ENCODE peak calls at places on chromosomes 11 and 22, in eight cellular contexts. One of them, this sample, is unnamed.

GRCh38 chr11:44680982-44681597 is 45.7 kb upstream of the TSPAN18 start:
- DNase-seq in PC-3: peak; percentile 26
- DNase-seq in tibial nerve: no peak
- DNase-seq in kidney: no peak
- DNase-seq in NT2/D1: peak; percentile 39
- DNase-seq in upper lobe of right lung: no peak
- DNase-seq in lower lobe of right lung: no peak
- DNase-seq in vagina: no peak
- DNase-seq in this sample: peak; percentile 60

GRCh38 chr22:45769569-45770210 is 98.1 kb downstream of the ATXN10 start:
- DNase-seq in tibial nerve: no peak
- DNase-seq in NT2/D1: no peak
- DNase-seq in lower lobe of right lung: no peak
- DNase-seq in PC-3: no peak
- DNase-seq in upper lobe of right lung: no peak
- DNase-seq in vagina: no peak
- DNase-seq in kidney: no peak
- DNase-seq in this sample: no peak

GRCh38 chr11:12321217-12321937 is 56.0 kb upstream of the PARVA start:
- DNase-seq in tibial nerve: no peak
- DNase-seq in PC-3: no peak
- DNase-seq in lower lobe of right lung: no peak
- DNase-seq in vagina: no peak
- DNase-seq in NT2/D1: no peak
- DNase-seq in kidney: no peak
- DNase-seq in upper lobe of right lung: no peak
- DNase-seq in this sample: no peak

GRCh38 chr11:96207459-96208449 is 135.2 kb downstream of the MAML2 start:
- DNase-seq in vagina: no peak
- DNase-seq in PC-3: peak; percentile 92
- DNase-seq in NT2/D1: no peak
- DNase-seq in kidney: no peak
- DNase-seq in upper lobe of right lung: no peak
- DNase-seq in tibial nerve: no peak
- DNase-seq in lower lobe of right lung: no peak
- DNase-seq in this sample: peak; percentile 89

GRCh38 chr22:19723165-19723989 is at the start of gene GP1BB:
- DNase-seq in PC-3: peak; percentile 34
- DNase-seq in vagina: no peak
- DNase-seq in upper lobe of right lung: no peak
- DNase-seq in lower lobe of right lung: peak; percentile 61
- DNase-seq in kidney: no peak
- DNase-seq in NT2/D1: no peak
- DNase-seq in tibial nerve: no peak
- DNase-seq in this sample: no peak

GRCh38 chr11:86537541-86538222 is 134.7 kb downstream of the ME3 start:
- DNase-seq in NT2/D1: no peak
- DNase-seq in PC-3: no peak
- DNase-seq in upper lobe of right lung: no peak
- DNase-seq in lower lobe of right lung: no peak
- DNase-seq in tibial nerve: no peak
- DNase-seq in vagina: no peak
- DNase-seq in kidney: no peak
- DNase-seq in this sample: no peak

GRCh38 chr11:2777871-2778629 is 78.3 kb upstream of the KCNQ1OT1 start:
- DNase-seq in vagina: peak; percentile 84
- DNase-seq in NT2/D1: no peak
- DNase-seq in tibial nerve: no peak
- DNase-seq in upper lobe of right lung: peak; percentile 64
- DNase-seq in PC-3: no peak
- DNase-seq in lower lobe of right lung: peak; percentile 52
- DNase-seq in kidney: peak; percentile 72
- DNase-seq in this sample: no peak

GRCh38 chr22:37485714-37486223 is 415 bp downstream of the MFNG start:
- DNase-seq in NT2/D1: no peak
- DNase-seq in lower lobe of right lung: no peak
- DNase-seq in vagina: no peak
- DNase-seq in upper lobe of right lung: no peak
- DNase-seq in tibial nerve: no peak
- DNase-seq in PC-3: no peak
- DNase-seq in kidney: no peak
- DNase-seq in this sample: no peak

GRCh38 chr11:114219559-114220349 is 76.4 kb upstream of the NNMT start:
- DNase-seq in NT2/D1: no peak
- DNase-seq in lower lobe of right lung: no peak
- DNase-seq in upper lobe of right lung: no peak
- DNase-seq in tibial nerve: no peak
- DNase-seq in vagina: no peak
- DNase-seq in kidney: no peak
- DNase-seq in PC-3: no peak
- DNase-seq in this sample: no peak

DNA sequence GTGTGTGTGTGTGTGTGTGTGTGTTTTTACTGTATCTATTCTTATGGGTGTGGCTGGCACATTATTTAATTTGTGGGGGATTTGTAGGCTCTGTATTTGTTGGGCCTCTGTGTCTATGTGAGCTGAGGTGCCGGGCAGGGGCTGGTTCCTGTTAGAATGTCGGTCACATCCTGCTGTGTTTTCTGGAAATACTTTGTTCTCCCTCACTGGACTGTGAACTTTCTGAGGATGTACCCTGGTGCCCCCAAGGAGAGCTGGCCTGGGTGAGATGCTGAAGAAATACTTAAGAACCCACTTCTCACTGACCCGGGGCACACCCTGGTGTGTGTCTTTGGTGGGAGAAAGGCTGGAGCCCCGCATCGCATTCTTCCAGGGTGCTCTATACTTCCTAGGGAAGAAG is 28.6 kb downstream of the KIAA1671 start:
- DNase-seq in NT2/D1: no peak
- DNase-seq in vagina: no peak
- DNase-seq in tibial nerve: no peak
- DNase-seq in upper lobe of right lung: no peak
- DNase-seq in kidney: no peak
- DNase-seq in lower lobe of right lung: no peak
- DNase-seq in PC-3: no peak
- DNase-seq in this sample: no peak
- H3K4me1 ChIP-seq in NT2/D1: peaks cover 9% of the 10 kb centered on the region
- H3K4me1 ChIP-seq in vagina: peaks cover 46% of the 10 kb centered on the region
- H3K4me1 ChIP-seq in tibial nerve: peaks cover 90% of the 10 kb centered on the region
- H3K4me1 ChIP-seq in upper lobe of right lung: peaks cover 18% of the 10 kb centered on the region
- H3K4me1 ChIP-seq in kidney: peaks cover 9% of the 10 kb centered on the region
- H3K4me1 ChIP-seq in lower lobe of right lung: peaks cover 23% of the 10 kb centered on the region
- H3K4me1 ChIP-seq in PC-3: peaks cover 13% of the 10 kb centered on the region
- H3K4me1 ChIP-seq in this sample: peaks cover 33% of the 10 kb centered on the region

GRCh38 chr11:102168483-102168882 is 58.2 kb downstream of the YAP1 start:
- DNase-seq in tibial nerve: no peak
- DNase-seq in vagina: no peak
- DNase-seq in PC-3: peak; percentile 67
- DNase-seq in upper lobe of right lung: no peak
- DNase-seq in lower lobe of right lung: no peak
- DNase-seq in NT2/D1: no peak
- DNase-seq in kidney: no peak
- DNase-seq in this sample: peak; percentile 28
- H3K4me1 ChIP-seq in tibial nerve: peaks cover 22% of the 10 kb centered on the region
- H3K4me1 ChIP-seq in vagina: peaks cover 46% of the 10 kb centered on the region
- H3K4me1 ChIP-seq in PC-3: peaks cover 51% of the 10 kb centered on the region
- H3K4me1 ChIP-seq in upper lobe of right lung: peaks cover 13% of the 10 kb centered on the region
- H3K4me1 ChIP-seq in lower lobe of right lung: peaks cover 20% of the 10 kb centered on the region
- H3K4me1 ChIP-seq in NT2/D1: no peaks in the 10 kb centered on the region
- H3K4me1 ChIP-seq in kidney: no peaks in the 10 kb centered on the region
- H3K4me1 ChIP-seq in this sample: peaks cover 38% of the 10 kb centered on the region

DNA sequence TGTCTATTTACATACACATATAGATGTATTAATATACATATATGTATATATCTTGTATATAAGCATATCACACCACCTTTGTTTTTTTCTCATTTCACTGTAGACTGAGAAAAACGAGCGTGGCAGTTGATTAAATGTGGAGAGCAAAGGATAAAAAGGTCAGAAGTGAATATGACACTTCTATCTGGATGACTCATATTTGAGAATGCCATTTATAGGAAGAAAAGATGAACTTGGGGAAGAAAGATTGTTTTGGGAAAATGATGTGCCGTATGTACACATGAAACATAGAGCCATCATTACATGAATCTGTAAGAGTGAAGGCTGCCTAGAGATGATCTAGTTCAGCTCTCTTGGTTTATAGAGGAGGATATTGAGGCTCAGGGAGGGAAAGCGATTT is 28.7 kb downstream of the AMOTL1 start:
- DNase-seq in upper lobe of right lung: no peak
- DNase-seq in tibial nerve: no peak
- DNase-seq in kidney: no peak
- DNase-seq in NT2/D1: no peak
- DNase-seq in PC-3: peak; percentile 43
- DNase-seq in vagina: no peak
- DNase-seq in lower lobe of right lung: no peak
- DNase-seq in this sample: no peak
- H3K4me1 ChIP-seq in upper lobe of right lung: peaks cover 36% of the 10 kb centered on the region
- H3K4me1 ChIP-seq in tibial nerve: peaks cover 79% of the 10 kb centered on the region
- H3K4me1 ChIP-seq in kidney: peaks cover 4% of the 10 kb centered on the region
- H3K4me1 ChIP-seq in NT2/D1: no peaks in the 10 kb centered on the region
- H3K4me1 ChIP-seq in PC-3: peaks cover 49% of the 10 kb centered on the region
- H3K4me1 ChIP-seq in vagina: peaks cover 53% of the 10 kb centered on the region
- H3K4me1 ChIP-seq in lower lobe of right lung: peaks cover 47% of the 10 kb centered on the region
- H3K4me1 ChIP-seq in this sample: peaks cover 47% of the 10 kb centered on the region

GRCh38 chr22:17376950-17377349 is 7.7 kb downstream of the CECR2 start:
- DNase-seq in upper lobe of right lung: no peak
- DNase-seq in lower lobe of right lung: no peak
- DNase-seq in vagina: no peak
- DNase-seq in PC-3: no peak
- DNase-seq in NT2/D1: no peak
- DNase-seq in tibial nerve: no peak
- DNase-seq in kidney: no peak
- DNase-seq in this sample: no peak
- H3K4me1 ChIP-seq in upper lobe of right lung: no peaks in the 10 kb centered on the region
- H3K4me1 ChIP-seq in lower lobe of right lung: peaks cover 5% of the 10 kb centered on the region
- H3K4me1 ChIP-seq in vagina: no peaks in the 10 kb centered on the region
- H3K4me1 ChIP-seq in PC-3: no peaks in the 10 kb centered on the region
- H3K4me1 ChIP-seq in NT2/D1: peaks cover 3% of the 10 kb centered on the region
- H3K4me1 ChIP-seq in tibial nerve: no peaks in the 10 kb centered on the region
- H3K4me1 ChIP-seq in kidney: no peaks in the 10 kb centered on the region
- H3K4me1 ChIP-seq in this sample: no peaks in the 10 kb centered on the region

GRCh38 chr11:72144807-72145565 is 9.5 kb downstream of the FOLR3 start:
- DNase-seq in vagina: no peak
- DNase-seq in lower lobe of right lung: no peak
- DNase-seq in upper lobe of right lung: no peak
- DNase-seq in NT2/D1: no peak
- DNase-seq in PC-3: peak; percentile 67
- DNase-seq in kidney: no peak
- DNase-seq in tibial nerve: no peak
- DNase-seq in this sample: peak; percentile 88
- H3K4me1 ChIP-seq in vagina: no peaks in the 10 kb centered on the region
- H3K4me1 ChIP-seq in lower lobe of right lung: no peaks in the 10 kb centered on the region
- H3K4me1 ChIP-seq in upper lobe of right lung: no peaks in the 10 kb centered on the region
- H3K4me1 ChIP-seq in NT2/D1: no peaks in the 10 kb centered on the region
- H3K4me1 ChIP-seq in PC-3: peaks cover 18% of the 10 kb centered on the region
- H3K4me1 ChIP-seq in kidney: no peaks in the 10 kb centered on the region
- H3K4me1 ChIP-seq in tibial nerve: peaks cover 4% of the 10 kb centered on the region
- H3K4me1 ChIP-seq in this sample: peaks cover 49% of the 10 kb centered on the region

GRCh38 chr11:7492253-7492652 is 6.9 kb downstream of the OLFML1 start:
- DNase-seq in upper lobe of right lung: no peak
- DNase-seq in kidney: no peak
- DNase-seq in tibial nerve: no peak
- DNase-seq in NT2/D1: no peak
- DNase-seq in lower lobe of right lung: no peak
- DNase-seq in vagina: no peak
- DNase-seq in PC-3: no peak
- DNase-seq in this sample: no peak
- H3K4me1 ChIP-seq in upper lobe of right lung: peaks cover 5% of the 10 kb centered on the region
- H3K4me1 ChIP-seq in kidney: no peaks in the 10 kb centered on the region
- H3K4me1 ChIP-seq in tibial nerve: peaks cover 21% of the 10 kb centered on the region
- H3K4me1 ChIP-seq in NT2/D1: no peaks in the 10 kb centered on the region
- H3K4me1 ChIP-seq in lower lobe of right lung: no peaks in the 10 kb centered on the region
- H3K4me1 ChIP-seq in vagina: peaks cover 7% of the 10 kb centered on the region
- H3K4me1 ChIP-seq in PC-3: peaks cover 4% of the 10 kb centered on the region
- H3K4me1 ChIP-seq in this sample: no peaks in the 10 kb centered on the region

GRCh38 chr11:507727-508515 is 879 bp upstream of the RNH1 start:
- DNase-seq in upper lobe of right lung: no peak
- DNase-seq in tibial nerve: no peak
- DNase-seq in NT2/D1: no peak
- DNase-seq in lower lobe of right lung: no peak
- DNase-seq in kidney: no peak
- DNase-seq in vagina: no peak
- DNase-seq in PC-3: no peak
- DNase-seq in this sample: no peak

GRCh38 chr11:504994-505344 is 2.1 kb downstream of the RNH1 start:
- DNase-seq in kidney: no peak
- DNase-seq in PC-3: peak; percentile 24
- DNase-seq in vagina: no peak
- DNase-seq in lower lobe of right lung: no peak
- DNase-seq in tibial nerve: no peak
- DNase-seq in NT2/D1: no peak
- DNase-seq in upper lobe of right lung: no peak
- DNase-seq in this sample: no peak

GRCh38 chr11:506238-506949 is 648 bp downstream of the RNH1 start:
- DNase-seq in NT2/D1: peak; percentile 98
- DNase-seq in vagina: no peak
- DNase-seq in kidney: peak; percentile 100
- DNase-seq in upper lobe of right lung: peak; percentile 99
- DNase-seq in PC-3: peak; percentile 95
- DNase-seq in tibial nerve: peak; percentile 92
- DNase-seq in lower lobe of right lung: peak; percentile 99
- DNase-seq in this sample: peak; percentile 96

GRCh38 chr11:506950-507726 is at the start of gene RNH1:
- DNase-seq in PC-3: peak; percentile 90
- DNase-seq in tibial nerve: peak; percentile 98
- DNase-seq in upper lobe of right lung: peak; percentile 100
- DNase-seq in kidney: peak; percentile 100
- DNase-seq in lower lobe of right lung: peak; percentile 99
- DNase-seq in NT2/D1: peak; percentile 86
- DNase-seq in vagina: peak; percentile 97
- DNase-seq in this sample: peak; percentile 92

GRCh38 chr11:508956-509355 is 1.9 kb upstream of the RNH1 start:
- DNase-seq in tibial nerve: no peak
- DNase-seq in kidney: no peak
- DNase-seq in lower lobe of right lung: no peak
- DNase-seq in vagina: no peak
- DNase-seq in upper lobe of right lung: no peak
- DNase-seq in PC-3: no peak
- DNase-seq in NT2/D1: no peak
- DNase-seq in this sample: no peak
- H3K4me1 ChIP-seq in tibial nerve: peaks cover 34% of the 10 kb centered on the region
- H3K4me1 ChIP-seq in kidney: peaks cover 9% of the 10 kb centered on the region
- H3K4me1 ChIP-seq in lower lobe of right lung: peaks cover 29% of the 10 kb centered on the region
- H3K4me1 ChIP-seq in vagina: peaks cover 33% of the 10 kb centered on the region
- H3K4me1 ChIP-seq in upper lobe of right lung: peaks cover 25% of the 10 kb centered on the region
- H3K4me1 ChIP-seq in PC-3: peaks cover 12% of the 10 kb centered on the region
- H3K4me1 ChIP-seq in NT2/D1: peaks cover 3% of the 10 kb centered on the region
- H3K4me1 ChIP-seq in this sample: peaks cover 26% of the 10 kb centered on the region